ENCODE peak calls at places on chromosomes 1 and 21, in four cellular contexts. B, W, M and R are unnamed samples.

GRCh38 chr1:15351301-15351700 is 58.4 kb upstream of the EFHD2 start:
- DNase-seq in B (no peak), W (no peak), M (no peak), R (no peak)

GRCh38 chr21:28699591-28700259 is 293.0 kb downstream of the LTN1 start:
- DNase-seq in B (no peak), W (no peak), M (no peak), R (no peak)

GRCh38 chr1:47578026-47578861 is 140.4 kb downstream of the FOXD2 start:
- DNase-seq in B (no peak), W (no peak), M (no peak), R (no peak)

GRCh38 chr1:226112626-226113025 is 50.1 kb downstream of the H3-3A start:
- DNase-seq in B (no peak), W (no peak), M (no peak), R (no peak)

GRCh38 chr1:178527117-178527516 is 14.2 kb downstream of the TEX35 start:
- DNase-seq in B (no peak), W (no peak), M (no peak), R (no peak)

GRCh38 chr21:41366522-41367151 is 4.8 kb downstream of the MX2 start:
- DNase-seq in B (peak; percentile 82), W (peak; percentile 36), M (peak; percentile 65), R (peak; percentile 83)

GRCh38 chr1:59597420-59598199 is 217.1 kb upstream of the HOOK1 start:
- DNase-seq in B (no peak), W (no peak), M (no peak), R (no peak)

GRCh38 chr1:231929311-231929710 is 302.7 kb downstream of the DISC1 start:
- DNase-seq in B (no peak), W (peak; percentile 54), M (no peak), R (no peak)

GRCh38 chr1:115980998-115981993 is 5.0 kb downstream of the SLC22A15 start:
- DNase-seq in B (no peak), W (no peak), M (no peak), R (peak; percentile 44)
- H3K4me3 ChIP-seq in B (no peak overlapping the region), W (no peak overlapping the region), M (no peak overlapping the region), R (no peak overlapping the region)

DNA sequence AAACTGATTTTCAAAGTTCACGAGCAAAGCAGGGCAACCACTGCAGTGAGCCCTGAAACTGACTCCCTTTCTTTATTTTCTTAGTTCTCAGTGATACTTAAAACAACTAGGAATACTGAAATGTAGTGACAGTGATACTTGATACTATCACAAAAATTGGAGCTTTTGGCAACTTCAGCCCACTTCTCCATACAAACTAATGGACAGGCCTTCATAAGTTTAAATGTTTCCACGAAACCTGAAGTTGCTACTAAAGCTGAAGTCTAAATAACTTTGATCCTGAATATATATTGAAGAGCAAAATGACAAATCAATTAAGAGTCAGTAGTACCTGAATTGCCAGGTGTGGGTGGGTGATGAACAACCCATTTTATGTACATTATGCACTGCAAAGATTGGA is 10.0 kb downstream of the NR5A2 start:
- DNase-seq in B (no peak), W (no peak), M (no peak), R (no peak)
- H3K4me3 ChIP-seq in B (no peak overlapping the region), W (no peak overlapping the region), M (no peak overlapping the region), R (no peak overlapping the region)

DNA sequence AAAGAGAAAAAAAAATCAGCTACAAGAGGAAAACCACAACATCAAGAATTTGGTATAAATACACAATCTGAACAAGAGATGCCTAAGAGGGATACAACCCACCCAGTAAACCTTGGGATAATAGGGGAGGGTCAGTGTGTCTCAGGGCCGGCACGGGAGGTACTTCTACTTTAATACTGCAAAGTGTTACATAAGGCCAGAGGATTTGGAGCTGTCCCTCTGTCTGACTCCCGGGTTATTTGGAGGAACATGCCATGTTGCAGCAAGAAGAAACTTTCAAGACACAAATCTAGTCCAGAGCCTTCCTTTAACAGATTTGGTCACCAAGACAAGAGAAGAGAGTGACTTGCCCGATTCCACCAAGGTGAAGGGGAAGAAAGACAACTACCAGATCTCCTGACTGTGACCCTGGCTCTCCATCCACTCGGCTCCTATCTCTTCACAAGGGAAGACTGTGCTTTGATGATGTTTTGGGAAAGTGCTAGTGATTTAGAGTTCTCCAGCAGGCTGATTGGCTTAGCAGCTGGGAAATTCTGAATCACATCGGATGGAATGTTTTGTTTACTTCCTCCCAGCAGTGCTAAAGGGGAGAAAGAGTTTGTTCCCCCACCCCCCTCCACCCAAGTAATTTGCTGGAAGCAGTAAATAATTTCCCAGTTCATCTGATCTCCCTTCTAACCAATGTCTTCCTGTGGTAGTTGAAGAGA is 29.3 kb downstream of the SGIP1 start:
- DNase-seq in B (no peak), W (peak; percentile 65), M (no peak), R (no peak)
- H3K4me3 ChIP-seq in B (no peak overlapping the region), W (no peak overlapping the region), M (no peak overlapping the region), R (no peak overlapping the region)

DNA sequence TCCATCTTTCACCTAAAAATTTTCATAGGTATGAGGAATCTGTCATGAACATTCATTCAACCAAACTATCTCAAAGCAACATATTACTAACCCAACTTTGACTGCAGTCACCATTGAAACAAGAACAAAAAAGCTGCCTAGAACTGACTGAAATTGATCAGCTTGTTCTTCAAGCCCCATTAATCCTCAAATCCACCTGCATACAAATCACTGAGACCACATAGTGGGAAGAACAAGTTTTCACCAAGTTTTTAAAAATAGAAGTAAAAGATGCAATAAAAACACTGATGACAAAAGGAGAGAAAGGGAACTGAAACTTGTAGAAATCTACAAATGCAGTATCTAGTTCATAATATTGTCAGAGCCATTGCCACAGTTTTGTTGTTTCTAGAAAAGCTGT is 6.1 kb downstream of the SORT1 start:
- DNase-seq in B (no peak), W (no peak), M (no peak), R (peak; percentile 75)
- H3K4me3 ChIP-seq in B (peak overlapping the region; percentile 27), W (no peak overlapping the region), M (no peak overlapping the region), R (no peak overlapping the region)

DNA sequence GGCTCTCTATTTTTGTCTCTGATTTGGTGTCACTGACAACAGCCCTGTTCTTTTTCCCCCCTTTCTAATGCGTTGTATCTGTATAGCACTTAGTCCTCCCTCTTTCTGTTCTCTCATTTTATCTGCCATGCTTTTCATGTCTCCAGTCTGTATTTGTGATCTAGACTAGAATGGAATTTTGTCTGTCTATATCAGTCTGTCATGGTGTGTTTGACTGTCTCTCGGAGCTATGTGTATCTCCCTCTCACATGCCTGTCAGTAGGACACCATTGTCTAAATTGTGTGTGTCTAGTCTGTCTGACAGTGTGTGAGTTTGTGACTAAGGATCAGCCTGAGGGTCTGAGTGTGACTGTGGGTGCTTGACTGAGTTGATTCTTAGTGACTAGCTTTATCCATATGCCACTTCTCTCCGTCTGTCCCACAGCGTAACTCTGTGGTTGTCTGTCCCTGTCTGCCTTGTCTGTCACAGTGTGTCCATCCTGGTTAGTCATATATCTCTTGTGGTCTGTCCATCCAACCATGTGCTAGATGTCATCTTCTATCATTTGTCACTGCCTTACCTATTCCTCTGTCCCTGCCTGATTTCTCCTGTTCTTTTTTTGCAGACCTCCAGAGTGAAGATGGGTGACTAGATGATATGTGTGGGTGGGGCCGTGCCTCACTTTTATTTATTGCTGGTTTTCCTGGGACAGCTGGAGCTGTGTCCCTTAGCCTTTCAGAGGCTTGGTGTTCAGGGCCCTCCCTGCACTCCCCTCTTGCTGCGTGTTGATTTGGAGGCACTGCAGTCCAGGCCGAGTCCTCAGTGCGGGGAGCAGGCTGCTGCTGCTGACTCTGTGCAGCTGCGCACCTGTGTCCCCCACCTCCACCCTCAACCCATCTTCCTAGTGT is 1.4 kb upstream of the B4GALT2 start:
- DNase-seq in B (no peak), W (no peak), M (no peak), R (no peak)
- H3K4me3 ChIP-seq in B (no peak overlapping the region), W (no peak overlapping the region), M (no peak overlapping the region), R (no peak overlapping the region)

DNA sequence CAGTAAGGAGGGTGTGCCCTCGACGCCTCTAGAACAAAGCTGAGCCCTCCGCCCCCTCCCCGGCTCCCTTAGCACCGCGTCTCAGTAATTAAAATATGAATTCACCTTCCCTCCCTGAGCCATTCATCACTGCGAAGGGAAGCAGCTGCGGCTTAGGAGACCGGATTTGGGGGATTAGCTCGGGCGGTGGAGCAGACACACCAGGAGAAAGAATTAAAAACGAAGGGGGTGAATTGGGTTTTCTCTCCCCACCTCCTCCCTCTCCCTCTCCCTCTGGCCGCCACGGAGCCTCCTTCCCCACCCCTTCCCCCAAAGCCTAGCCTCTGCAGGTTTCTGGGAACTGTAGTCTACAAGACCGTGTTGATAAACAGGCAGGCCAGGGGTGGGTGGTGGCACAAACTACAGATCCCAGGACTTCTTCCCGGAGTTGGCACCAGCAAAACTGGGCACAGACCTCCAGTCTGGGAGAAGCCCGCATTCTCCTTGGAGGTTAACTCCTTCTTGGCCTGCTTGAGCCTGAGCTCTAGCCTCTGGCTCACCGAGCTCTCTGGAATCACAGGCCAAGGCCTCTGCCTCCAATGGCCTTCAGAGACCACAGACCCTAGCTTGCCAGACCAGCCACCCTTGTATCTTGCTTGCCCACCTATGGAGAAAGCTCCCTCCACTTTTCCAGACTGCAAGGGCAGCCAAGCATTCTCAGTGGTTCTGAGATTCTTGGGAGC is 10.8 kb downstream of the BLACAT1 start:
- DNase-seq in B (no peak), W (no peak), M (no peak), R (no peak)
- H3K4me3 ChIP-seq in B (no peak overlapping the region), W (no peak overlapping the region), M (no peak overlapping the region), R (no peak overlapping the region)

GRCh38 chr1:3084726-3085125 is 15.7 kb downstream of the PRDM16 start:
- DNase-seq in B (no peak), W (no peak), M (no peak), R (no peak)

GRCh38 chr1:3082051-3082450 is 13.0 kb downstream of the PRDM16 start:
- DNase-seq in B (no peak), W (no peak), M (no peak), R (no peak)

GRCh38 chr1:3082571-3083516 is 13.8 kb downstream of the PRDM16 start:
- DNase-seq in B (no peak), W (no peak), M (no peak), R (no peak)

GRCh38 chr1:3085721-3086120 is 16.7 kb downstream of the PRDM16 start:
- DNase-seq in B (no peak), W (no peak), M (no peak), R (no peak)

GRCh38 chr1:3084154-3084553 is 15.2 kb downstream of the PRDM16 start:
- DNase-seq in B (no peak), W (no peak), M (no peak), R (no peak)
- H3K4me3 ChIP-seq in B (no peak overlapping the region), W (no peak overlapping the region), M (no peak overlapping the region), R (no peak overlapping the region)

GRCh38 chr1:223136086-223136485 is 7.0 kb downstream of the TLR5 start:
- DNase-seq in B (no peak), W (no peak), M (no peak), R (no peak)

GRCh38 chr1:223135176-223135575 is 7.9 kb downstream of the TLR5 start:
- DNase-seq in B (no peak), W (no peak), M (no peak), R (no peak)

GRCh38 chr1:223133824-223134435 is 9.1 kb downstream of the TLR5 start:
- DNase-seq in B (peak; percentile 92), W (peak; percentile 31), M (peak; percentile 90), R (peak; percentile 75)

GRCh38 chr1:223129229-223129851 is 13.7 kb downstream of the TLR5 start:
- DNase-seq in B (peak; percentile 86), W (no peak), M (peak; percentile 81), R (peak; percentile 46)

DNA sequence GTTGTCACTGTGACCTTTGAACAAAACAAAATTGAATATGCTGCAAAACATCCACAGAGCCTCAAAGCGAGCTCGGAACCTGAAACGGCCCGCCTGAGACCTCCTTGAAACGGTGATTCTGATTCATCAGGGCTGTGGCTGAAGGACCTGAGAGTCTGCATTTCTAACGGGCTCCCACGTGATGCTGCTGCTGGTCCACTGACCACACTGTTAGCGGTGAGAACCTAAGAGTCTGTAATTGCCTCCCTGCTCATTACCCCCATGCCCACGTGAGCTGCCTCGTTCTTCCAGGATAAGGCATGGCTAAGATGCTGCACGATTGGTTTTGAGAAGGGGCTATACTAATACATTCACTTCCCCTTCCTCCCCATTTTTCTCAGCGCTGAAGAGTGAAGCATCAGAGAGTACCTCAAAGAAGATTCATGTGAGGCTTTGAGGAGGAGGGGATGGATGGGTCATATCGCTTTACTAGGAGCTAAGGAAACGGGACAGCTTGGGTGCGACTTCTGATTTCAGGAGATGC is 9.7 kb downstream of the TLR5 start:
- DNase-seq in B (no peak), W (no peak), M (no peak), R (no peak)
- H3K4me3 ChIP-seq in B (peak overlapping the region; percentile 50), W (no peak overlapping the region), M (no peak overlapping the region), R (no peak overlapping the region)

GRCh38 chr1:111535256-111536191 is 32.1 kb upstream of the ADORA3 start:
- DNase-seq in B (no peak), W (no peak), M (no peak), R (no peak)
- H3K4me3 ChIP-seq in B (no peak overlapping the region), W (no peak overlapping the region), M (no peak overlapping the region), R (no peak overlapping the region)